ENCODE peak calls at places on chromosomes 7 and 10, in four cellular contexts. B is M059J, Q is anterior cingulate cortex, C is thoracic aorta. H is an unnamed sample.

GRCh38 chr10:47381427-47382379 is 2.4 kb downstream of the ZNF488 start:
- DNase-seq in B (no peak), Q (peak; percentile 43), C (no peak), H (no peak)

GRCh38 chr7:55325371-55325792 is 39.8 kb upstream of the LANCL2 start:
- DNase-seq in B (peak; percentile 94), Q (no peak), C (peak; percentile 25), H (no peak)

GRCh38 chr10:97089209-97089865 is 96.4 kb downstream of the SLIT1 start:
- DNase-seq in B (peak; percentile 37), Q (no peak), C (no peak), H (peak; percentile 21)

GRCh38 chr7:156639426-156640256 is 933 bp upstream of the RNF32 start:
- DNase-seq in B (no peak), Q (no peak), C (no peak), H (no peak)

GRCh38 chr7:156456503-156457115 is 184.0 kb upstream of the RNF32 start:
- DNase-seq in B (no peak), Q (no peak), C (no peak), H (no peak)

GRCh38 chr10:2674451-2674850 is 392.9 kb upstream of the PFKP start:
- DNase-seq in B (no peak), Q (no peak), C (no peak), H (no peak)

GRCh38 chr7:32941996-32942782 is 15.1 kb upstream of the FKBP9 start:
- DNase-seq in B (peak; percentile 71), Q (peak; percentile 38), C (peak; percentile 40), H (peak; percentile 71)

GRCh38 chr10:6409982-6410694 is 169.9 kb downstream of the PRKCQ start:
- DNase-seq in B (peak; percentile 44), Q (no peak), C (no peak), H (peak; percentile 31)

GRCh38 chr7:94344826-94345225 is 49.9 kb upstream of the COL1A2 start:
- DNase-seq in B (peak; percentile 75), Q (no peak), C (no peak), H (no peak)

GRCh38 chr10:80275756-80276155 is 13.7 kb downstream of the MAT1A start:
- DNase-seq in B (no peak), Q (no peak), C (no peak), H (no peak)

GRCh38 chr7:64653721-64654401 is 12.1 kb upstream of the ZNF107 start:
- DNase-seq in B (no peak), Q (no peak), C (no peak), H (no peak)

GRCh38 chr7:13874783-13875182 is 114.7 kb downstream of the ETV1 start:
- DNase-seq in B (peak; percentile 54), Q (no peak), C (no peak), H (no peak)

GRCh38 chr7:46286346-46286745 is 365.3 kb upstream of the IGFBP3 start:
- DNase-seq in B (no peak), Q (no peak), C (no peak), H (no peak)

GRCh38 chr10:75079436-75080083 is 31.9 kb upstream of the SAMD8 start:
- DNase-seq in B (no peak), Q (no peak), C (no peak), H (no peak)

GRCh38 chr10:88759366-88760101 is at the start of gene LIPN:
- DNase-seq in B (no peak), Q (no peak), C (no peak), H (no peak)

GRCh38 chr10:110209926-110210662 is 2.7 kb downstream of the MXI1 start:
- DNase-seq in B (peak; percentile 51), Q (peak; percentile 50), C (no peak), H (peak; percentile 62)

GRCh38 chr7:33853361-33854062 is 51.8 kb upstream of the BMPER start:
- DNase-seq in B (peak; percentile 61), Q (no peak), C (no peak), H (no peak)

GRCh38 chr7:124881981-124882380 is 47.6 kb downstream of the POT1 start:
- DNase-seq in B (no peak), Q (no peak), C (no peak), H (no peak)

GRCh38 chr7:130273081-130273699 is 6.5 kb downstream of the CPA2 start:
- DNase-seq in B (peak; percentile 77), Q (no peak), C (no peak), H (peak; percentile 68)

GRCh38 chr10:93254180-93254847 is 180.6 kb downstream of the CYP26A1 start:
- DNase-seq in B (no peak), Q (no peak), C (no peak), H (no peak)

GRCh38 chr10:15738237-15738928 is 18.7 kb upstream of the ITGA8 start:
- DNase-seq in B (no peak), Q (no peak), C (no peak), H (peak; percentile 41)

GRCh38 chr10:56586391-56586790 is 225.3 kb upstream of the ZWINT start:
- DNase-seq in B (no peak), Q (no peak), C (no peak), H (no peak)

GRCh38 chr10:42754155-42755027 is 28.2 kb upstream of the BMS1 start:
- DNase-seq in B (no peak), Q (no peak), C (no peak), H (no peak)

GRCh38 chr7:18566205-18566604 is 70.7 kb downstream of the HDAC9 start:
- DNase-seq in B (no peak), Q (no peak), C (no peak), H (no peak)

GRCh38 chr7:67843615-67844014 is 847.0 kb downstream of the TYW1 start:
- DNase-seq in B (no peak), Q (no peak), C (no peak), H (no peak)

GRCh38 chr10:28375399-28376354 is 72.8 kb upstream of the MPP7 start:
- DNase-seq in B (peak; percentile 55), Q (no peak), C (no peak), H (no peak)

GRCh38 chr10:18886102-18886501 is 162.5 kb upstream of the MALRD1 start:
- DNase-seq in B (peak; percentile 47), Q (no peak), C (no peak), H (no peak)

GRCh38 chr10:24432478-24433416 is 223.8 kb downstream of the KIAA1217 start:
- DNase-seq in B (peak; percentile 58), Q (no peak), C (no peak), H (no peak)

GRCh38 chr10:103833731-103834365 is 21.5 kb downstream of the SH3PXD2A start:
- DNase-seq in B (no peak), Q (no peak), C (no peak), H (peak; percentile 78)

GRCh38 chr7:106597751-106598619 is 63.0 kb downstream of the CCDC71L start:
- DNase-seq in B (no peak), Q (no peak), C (no peak), H (no peak)

GRCh38 chr10:30581779-30582380 is 47.7 kb downstream of the LYZL2 start:
- DNase-seq in B (peak; percentile 36), Q (no peak), C (no peak), H (peak; percentile 22)

GRCh38 chr10:104076743-104077160 is 8.9 kb downstream of the COL17A1 start:
- DNase-seq in B (peak; percentile 85), Q (peak; percentile 42), C (no peak), H (no peak)

GRCh38 chr7:76513817-76514799 is 3.8 kb downstream of the UPK3B start:
- DNase-seq in B (no peak), Q (no peak), C (no peak), H (no peak)

GRCh38 chr7:76424413-76425111 is at the start of gene ZP3:
- DNase-seq in B (no peak), Q (no peak), C (no peak), H (no peak)

GRCh38 chr7:81680120-81680519 is 89.7 kb downstream of the HGF start:
- DNase-seq in B (no peak), Q (no peak), C (no peak), H (no peak)

H was measured in uterus.